ENCODE peak calls at places on chromosomes 6 and 20, in nine cellular contexts. Z, U, O, D, L, J, G, N and R are unnamed samples.
A peak's percentile ranks its signal among the peaks of the same experiment; 100 is the strongest.

GRCh38 chr20:63698739-63699465 is 2.5 kb downstream of the TNFRSF6B start:
- DNase-seq in Z (peak; percentile 86), U (peak; percentile 93), O (peak; percentile 46), D (peak; percentile 94), L (peak; percentile 85), J (peak; percentile 67), G (peak; percentile 67), N (peak; percentile 47), R (peak; percentile 87)

GRCh38 chr6:124487778-124488431 is 474.3 kb upstream of the RNF217 start:
- DNase-seq in Z (no peak), U (peak; percentile 85), O (no peak), D (peak; percentile 6), L (no peak), J (peak; percentile 1), G (no peak), N (no peak), R (no peak)

GRCh38 chr6:95133578-95133977 is 443.8 kb upstream of the MANEA start:
- DNase-seq in Z (no peak), U (peak; percentile 18), O (no peak), D (peak; percentile 8), L (no peak), J (no peak), G (no peak), N (no peak), R (peak; percentile 4)

GRCh38 chr6:140566706-140567330 is 1192.4 kb upstream of the CITED2 start:
- DNase-seq in Z (peak; percentile 72), U (peak; percentile 71), O (no peak), D (peak; percentile 72), L (no peak), J (no peak), G (no peak), N (no peak), R (no peak)

GRCh38 chr20:22403860-22404608 is 180.3 kb downstream of the FOXA2 start:
- DNase-seq in Z (peak; percentile 42), U (no peak), O (no peak), D (no peak), L (no peak), J (no peak), G (no peak), N (peak; percentile 50), R (no peak)

GRCh38 chr20:19706463-19706862 is 51.6 kb upstream of the RIN2 start:
- DNase-seq in Z (no peak), U (no peak), O (no peak), D (no peak), L (no peak), J (no peak), G (no peak), N (no peak), R (no peak)

GRCh38 chr6:127737009-127737486 is 160.1 kb downstream of the C6orf58 start:
- DNase-seq in Z (peak; percentile 80), U (peak; percentile 83), O (no peak), D (peak; percentile 73), L (no peak), J (peak; percentile 65), G (peak; percentile 24), N (no peak), R (peak; percentile 64)

GRCh38 chr20:316316-317068 is 8.9 kb upstream of the SOX12 start:
- DNase-seq in Z (no peak), U (no peak), O (no peak), D (peak; percentile 88), L (no peak), J (no peak), G (no peak), N (no peak), R (no peak)

GRCh38 chr6:52493669-52494068 is 73.5 kb downstream of the EFHC1 start:
- DNase-seq in Z (no peak), U (no peak), O (no peak), D (peak; percentile 33), L (no peak), J (no peak), G (no peak), N (no peak), R (no peak)

GRCh38 chr6:116064626-116065025 is 3.9 kb upstream of the FRK start:
- DNase-seq in Z (peak; percentile 44), U (no peak), O (no peak), D (no peak), L (no peak), J (no peak), G (no peak), N (no peak), R (no peak)

GRCh38 chr6:116062496-116062895 is 1.8 kb upstream of the FRK start:
- DNase-seq in Z (no peak), U (no peak), O (no peak), D (no peak), L (no peak), J (no peak), G (no peak), N (no peak), R (no peak)

GRCh38 chr6:116057766-116058165 is 2.9 kb downstream of the FRK start:
- DNase-seq in Z (no peak), U (no peak), O (no peak), D (no peak), L (no peak), J (no peak), G (no peak), N (no peak), R (no peak)

GRCh38 chr6:116059713-116060571 is 749 bp downstream of the FRK start:
- DNase-seq in Z (peak; percentile 43), U (peak; percentile 6), O (peak; percentile 46), D (no peak), L (no peak), J (no peak), G (no peak), N (peak; percentile 49), R (peak; percentile 69)

GRCh38 chr6:116060572-116061283 is at the start of gene FRK:
- DNase-seq in Z (peak; percentile 71), U (peak; percentile 23), O (peak; percentile 60), D (peak; percentile 24), L (peak; percentile 17), J (no peak), G (no peak), N (no peak), R (no peak)
- TF ChIP-seq CTCF in Z (peak; percentile 32), U (no peak), O (no peak), D (peak; percentile 21), L (peak; percentile 31), J (peak; percentile 2), G (no peak), N (peak; percentile 18), R (no peak)

GRCh38 chr6:17204548-17204947 is 76.6 kb upstream of the RBM24 start:
- DNase-seq in Z (no peak), U (no peak), O (no peak), D (no peak), L (no peak), J (no peak), G (no peak), N (no peak), R (peak; percentile 29)

GRCh38 chr6:17202526-17202925 is 78.6 kb upstream of the RBM24 start:
- DNase-seq in Z (no peak), U (no peak), O (no peak), D (peak; percentile 16), L (no peak), J (no peak), G (no peak), N (no peak), R (no peak)

GRCh38 chr6:17197607-17198006 is 83.6 kb upstream of the RBM24 start:
- DNase-seq in Z (no peak), U (no peak), O (no peak), D (no peak), L (peak; percentile 33), J (no peak), G (no peak), N (no peak), R (no peak)

GRCh38 chr6:17200395-17200794 is 80.8 kb upstream of the RBM24 start:
- DNase-seq in Z (no peak), U (no peak), O (no peak), D (no peak), L (no peak), J (no peak), G (no peak), N (no peak), R (no peak)
- TF ChIP-seq CTCF in Z (peak; percentile 8), U (peak; percentile 17), O (no peak), D (no peak), L (no peak), J (peak; percentile 7), G (no peak), N (no peak), R (no peak)

GRCh38 chr6:13847651-13848050 is 33.3 kb upstream of the MCUR1 start:
- DNase-seq in Z (no peak), U (no peak), O (no peak), D (no peak), L (no peak), J (no peak), G (no peak), N (no peak), R (peak; percentile 42)

GRCh38 chr6:13851803-13852202 is 37.4 kb upstream of the MCUR1 start:
- DNase-seq in Z (no peak), U (no peak), O (no peak), D (no peak), L (no peak), J (no peak), G (no peak), N (no peak), R (no peak)

GRCh38 chr6:13848553-13849150 is 34.3 kb upstream of the MCUR1 start:
- DNase-seq in Z (peak; percentile 22), U (no peak), O (no peak), D (peak; percentile 37), L (no peak), J (no peak), G (no peak), N (no peak), R (no peak)

DNA sequence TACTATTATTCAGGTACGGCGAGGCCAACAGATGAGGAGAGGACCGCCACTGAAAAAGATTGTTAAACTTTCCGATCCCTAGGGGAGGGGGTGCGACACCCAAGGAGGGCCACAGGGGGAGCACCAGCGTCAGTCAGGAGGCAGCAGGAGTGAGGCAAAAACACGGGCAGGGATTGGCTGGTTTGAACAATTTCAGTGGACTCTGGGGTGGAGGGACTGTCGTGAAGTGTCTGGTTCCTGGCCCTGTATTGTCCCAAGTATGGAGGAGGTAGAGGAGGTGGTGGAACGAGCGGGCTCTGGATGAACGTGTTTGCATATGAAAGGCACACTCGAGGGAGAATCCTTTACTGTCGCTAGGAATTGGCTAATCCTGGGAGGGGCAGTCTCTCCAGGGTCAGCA is 32.5 kb upstream of the MCUR1 start:
- DNase-seq in Z (no peak), U (no peak), O (no peak), D (no peak), L (no peak), J (no peak), G (no peak), N (no peak), R (peak; percentile 23)
- TF ChIP-seq CTCF in Z (no peak), U (peak; percentile 23), O (no peak), D (no peak), L (no peak), J (peak; percentile 25), G (no peak), N (no peak), R (no peak)

DNA sequence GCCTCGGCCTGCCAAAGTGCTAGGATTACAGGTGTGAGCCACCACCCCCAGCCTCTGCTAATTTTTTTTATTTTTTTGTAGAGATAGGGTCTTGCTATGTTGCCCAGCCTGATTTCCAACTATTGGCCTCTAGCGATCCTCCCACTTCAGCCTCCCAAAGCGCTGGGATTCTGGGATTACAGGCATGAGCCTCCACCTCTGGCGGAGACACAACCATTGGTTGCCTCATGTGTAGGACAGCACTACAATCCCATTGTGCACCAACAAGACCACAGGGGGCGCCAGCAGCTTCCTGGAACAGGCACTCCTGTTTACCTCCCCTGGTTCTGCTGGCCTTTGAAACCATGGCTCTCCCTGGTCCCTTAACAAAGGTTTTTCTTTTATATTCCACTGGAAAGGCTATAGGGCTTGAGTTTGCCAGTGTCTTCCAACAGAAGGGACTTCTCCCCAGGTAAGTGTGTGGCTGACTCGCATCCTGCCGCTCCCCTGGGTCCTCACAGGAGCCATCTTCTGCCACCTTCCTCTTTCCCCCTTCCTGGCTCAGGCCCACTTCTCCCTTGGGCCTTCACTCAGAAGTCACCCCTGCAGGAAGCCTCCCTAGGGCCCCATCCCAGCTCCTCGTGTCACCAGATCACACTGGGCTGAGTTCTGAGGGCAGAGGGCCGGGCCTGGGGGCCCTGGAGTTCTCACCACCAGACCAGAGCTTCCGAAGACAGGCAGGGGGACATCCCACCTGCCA is 39.2 kb upstream of the TLDC2 start:
- DNase-seq in Z (peak; percentile 61), U (peak; percentile 47), O (peak; percentile 81), D (peak; percentile 57), L (peak; percentile 55), J (no peak), G (no peak), N (peak; percentile 79), R (peak; percentile 93)
- TF ChIP-seq CTCF in Z (peak; percentile 49), U (peak; percentile 48), O (peak; percentile 14), D (peak; percentile 51), L (no peak), J (peak; percentile 70), G (peak; percentile 49), N (peak; percentile 31), R (peak; percentile 84)